ENCODE peak calls at places on chromosomes 1 and 21, in eight cellular contexts. O is HCT116, W is cardiac muscle cell, A is lower lobe of right lung, E is heart left ventricle, V is tibial artery, K is A549, F is PC-3. B is an unnamed sample.
A peak's percentile ranks its signal among the peaks of the same experiment; 100 is the strongest.

GRCh38 chr1:98383341-98383740 is 278.2 kb upstream of the SNX7 start:
- DNase-seq in O (no peak), W (no peak), A (no peak), E (no peak), V (no peak), K (no peak), F (no peak), B (no peak)

GRCh38 chr1:247118946-247119446 is 14.8 kb upstream of the ZNF669 start:
- DNase-seq in O (peak; percentile 22), W (peak; percentile 80), A (no peak), E (no peak), V (no peak), K (peak; percentile 45), F (peak; percentile 45), B (no peak)

GRCh38 chr1:52203935-52204625 is 62.2 kb downstream of the ZFYVE9 start:
- DNase-seq in O (no peak), W (peak; percentile 42), A (no peak), E (no peak), V (no peak), K (no peak), F (no peak), B (no peak)

GRCh38 chr1:8718878-8719361 is 98.5 kb downstream of the RERE start:
- DNase-seq in O (no peak), W (no peak), A (no peak), E (no peak), V (no peak), K (no peak), F (no peak), B (no peak)

GRCh38 chr1:27520651-27521050 is 30.7 kb upstream of the WASF2 start:
- DNase-seq in O (no peak), W (no peak), A (no peak), E (no peak), V (no peak), K (no peak), F (no peak), B (no peak)

GRCh38 chr1:229556551-229556950 is 2.0 kb downstream of the ABCB10 start:
- DNase-seq in O (no peak), W (no peak), A (no peak), E (no peak), V (no peak), K (no peak), F (no peak), B (no peak)

GRCh38 chr1:234763361-234763760 is 153.4 kb upstream of the IRF2BP2 start:
- DNase-seq in O (no peak), W (no peak), A (no peak), E (no peak), V (no peak), K (no peak), F (no peak), B (no peak)

GRCh38 chr1:45998218-45998617 is 134.2 kb downstream of the PIK3R3 start:
- DNase-seq in O (no peak), W (peak; percentile 23), A (no peak), E (no peak), V (no peak), K (no peak), F (no peak), B (no peak)

GRCh38 chr1:92701147-92701546 is 83.8 kb downstream of the EVI5 start:
- DNase-seq in O (no peak), W (no peak), A (no peak), E (no peak), V (no peak), K (no peak), F (no peak), B (no peak)

GRCh38 chr1:116751626-116752025 is 2.6 kb upstream of the CD2 start:
- DNase-seq in O (no peak), W (no peak), A (no peak), E (no peak), V (no peak), K (no peak), F (no peak), B (no peak)

GRCh38 chr1:87061742-87062156 is 147.3 kb downstream of the HS2ST1 start:
- DNase-seq in O (no peak), W (no peak), A (no peak), E (no peak), V (no peak), K (no peak), F (peak; percentile 73), B (no peak)

GRCh38 chr1:183544598-183545297 is 45.5 kb downstream of the NCF2 start:
- DNase-seq in O (no peak), W (peak; percentile 68), A (no peak), E (no peak), V (no peak), K (no peak), F (no peak), B (no peak)

GRCh38 chr21:35738342-35738961 is 321.9 kb downstream of the SETD4 start:
- DNase-seq in O (no peak), W (no peak), A (no peak), E (no peak), V (no peak), K (peak; percentile 2), F (peak; percentile 27), B (no peak)

GRCh38 chr1:8969937-8970336 is 24.3 kb downstream of the CA6 start:
- DNase-seq in O (no peak), W (no peak), A (no peak), E (no peak), V (no peak), K (no peak), F (no peak), B (no peak)

GRCh38 chr1:24535021-24535424 is 20.9 kb upstream of the NCMAP start:
- DNase-seq in O (no peak), W (no peak), A (no peak), E (no peak), V (no peak), K (no peak), F (no peak), B (no peak)

GRCh38 chr1:162079023-162079422 is 9.5 kb downstream of the NOS1AP start:
- DNase-seq in O (no peak), W (no peak), A (no peak), E (no peak), V (no peak), K (no peak), F (no peak), B (no peak)

GRCh38 chr1:34711469-34711868 is 43.4 kb upstream of the GJB5 start:
- DNase-seq in O (peak; percentile 38), W (no peak), A (no peak), E (no peak), V (no peak), K (peak; percentile 3), F (peak; percentile 9), B (no peak)

GRCh38 chr1:200640373-200641174 is 20.0 kb upstream of the KIF14 start:
- DNase-seq in O (peak; percentile 71), W (no peak), A (no peak), E (no peak), V (no peak), K (no peak), F (no peak), B (no peak)

GRCh38 chr1:153750026-153750995 is 22.5 kb downstream of the INTS3 start:
- DNase-seq in O (no peak), W (no peak), A (no peak), E (no peak), V (peak; percentile 82), K (no peak), F (no peak), B (no peak)
- TF ChIP-seq CTCF in O (no peak), W (peak; percentile 33), A (no peak), E (no peak), V (peak; percentile 34), K (no peak), F (no peak), B (no peak)

GRCh38 chr1:233114159-233114558 is 163.7 kb downstream of the NTPCR start:
- DNase-seq in O (peak; percentile 29), W (no peak), A (no peak), E (no peak), V (no peak), K (peak; percentile 72), F (peak; percentile 68), B (no peak)

GRCh38 chr1:233113009-233113712 is 162.8 kb downstream of the NTPCR start:
- DNase-seq in O (peak; percentile 94), W (peak; percentile 36), A (peak; percentile 82), E (peak; percentile 77), V (peak; percentile 83), K (peak; percentile 100), F (peak; percentile 99), B (peak; percentile 52)

GRCh38 chr1:233114860-233115259 is 164.4 kb downstream of the NTPCR start:
- DNase-seq in O (no peak), W (no peak), A (no peak), E (no peak), V (no peak), K (no peak), F (no peak), B (no peak)

GRCh38 chr1:233112184-233113008 is 162.0 kb downstream of the NTPCR start:
- DNase-seq in O (no peak), W (no peak), A (no peak), E (no peak), V (no peak), K (peak; percentile 28), F (peak; percentile 51), B (no peak)

DNA sequence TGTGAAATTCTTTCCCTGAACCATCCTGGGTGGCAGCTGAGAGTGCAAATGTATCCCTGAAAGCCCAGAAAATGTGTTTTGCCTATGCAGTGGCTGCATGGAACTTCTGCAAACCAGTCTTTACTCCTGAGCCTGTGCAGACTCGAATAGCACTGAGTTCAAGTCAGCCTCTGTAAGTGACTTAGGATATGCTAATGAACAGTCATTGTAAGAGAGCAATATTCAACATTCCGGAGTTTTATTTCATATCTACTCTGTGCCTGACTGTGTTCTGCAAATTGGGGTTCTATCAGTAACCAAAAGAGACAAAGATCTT is 163.3 kb downstream of the NTPCR start:
- DNase-seq in O (no peak), W (no peak), A (no peak), E (no peak), V (no peak), K (no peak), F (no peak), B (no peak)
- H3K27ac ChIP-seq in O (peak overlapping the region; percentile 87), W (peak overlapping the region; percentile 44), A (peak overlapping the region; percentile 76), E (peak overlapping the region; percentile 63), V (no peak overlapping the region), K (peak overlapping the region; percentile 93), F (peak overlapping the region; percentile 97), B (no peak overlapping the region)

DNA sequence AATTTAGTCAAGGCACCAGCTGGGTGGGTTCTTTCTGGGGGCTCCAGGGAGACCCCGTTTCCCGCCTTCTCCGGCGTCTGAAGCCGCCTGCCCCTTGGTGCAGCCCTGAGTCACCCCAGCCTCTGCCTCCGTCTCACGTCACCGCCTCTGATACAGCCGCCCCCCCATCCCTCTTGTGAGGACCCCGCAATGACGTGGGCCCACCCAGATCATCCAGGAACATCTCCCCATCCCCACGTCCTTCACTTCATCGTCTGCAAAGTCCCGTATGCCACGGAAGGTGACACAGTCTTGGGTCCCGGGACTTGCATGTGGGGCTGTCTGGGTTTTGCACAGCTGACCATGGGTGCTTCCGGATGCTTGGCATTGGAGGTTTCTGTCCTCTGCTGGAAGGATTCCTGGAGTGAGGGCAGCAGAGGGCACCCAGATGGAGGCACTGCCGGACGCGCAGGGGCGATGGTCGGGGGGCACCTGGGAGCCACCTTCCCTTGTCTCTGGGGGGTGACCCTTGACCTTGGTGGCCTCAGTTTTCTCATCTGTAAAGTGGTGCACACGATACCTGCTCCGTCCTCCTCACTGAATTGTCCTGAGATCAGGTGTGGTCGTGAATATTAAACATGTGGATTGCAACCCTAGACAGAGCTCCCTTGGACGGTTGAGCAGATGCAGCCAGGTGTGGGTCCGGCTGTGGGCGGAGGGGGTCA is 58.8 kb downstream of the PRKCZ start:
- DNase-seq in O (no peak), W (no peak), A (no peak), E (no peak), V (no peak), K (no peak), F (no peak), B (no peak)
- TF ChIP-seq CTCF in O (no peak), W (no peak), A (no peak), E (no peak), V (no peak), K (no peak), F (no peak), B (no peak)

GRCh38 chr1:204709021-204709420 is 23.5 kb upstream of the LRRN2 start:
- DNase-seq in O (no peak), W (no peak), A (no peak), E (no peak), V (no peak), K (no peak), F (no peak), B (no peak)
- H3K27ac ChIP-seq in O (no peak overlapping the region), W (no peak overlapping the region), A (no peak overlapping the region), E (no peak overlapping the region), V (no peak overlapping the region), K (peak overlapping the region; percentile 28), F (peak overlapping the region; percentile 49), B (no peak overlapping the region)

B was measured in colonic mucosa.